ENCODE peak calls at places on chromosomes 16 and 17, in eight cellular contexts. M is upper lobe of left lung, A is esophagus muscularis mucosa, G is stomach, P is spleen, U is GM23338, K is breast epithelium, E is endothelial cell of umbilical vein. N is an unnamed sample. For H3K36me3, the result is how much of the 10 kb centered on the place peaks cover.

GRCh38 chr16:70523621-70524405 is at the start of gene SF3B3:
- DNase-seq in M (peak), A (peak), G (peak), P (peak), U (peak), K (peak), E (peak), N (peak)

GRCh38 chr17:49482144-49482817 is 12.8 kb upstream of the NGFR start:
- DNase-seq in M (no peak), A (no peak), G (no peak), P (no peak), U (no peak), K (no peak), E (no peak), N (no peak)

GRCh38 chr16:56226187-56226586 is 34.9 kb downstream of the GNAO1 start:
- DNase-seq in M (no peak), A (no peak), G (no peak), P (no peak), U (no peak), K (no peak), E (no peak), N (no peak)

GRCh38 chr16:78566397-78567073 is 467.1 kb downstream of the WWOX start:
- DNase-seq in M (no peak), A (no peak), G (no peak), P (no peak), U (no peak), K (no peak), E (no peak), N (no peak)

GRCh38 chr16:63749256-63749655 is 1372.6 kb downstream of the CDH11 start:
- DNase-seq in M (no peak), A (no peak), G (no peak), P (no peak), U (no peak), K (no peak), E (no peak), N (no peak)

GRCh38 chr16:55125818-55126385 is 195.2 kb downstream of the IRX5 start:
- DNase-seq in M (no peak), A (no peak), G (no peak), P (no peak), U (no peak), K (no peak), E (no peak), N (no peak)

GRCh38 chr16:12348733-12349704 is 372.5 kb downstream of the SNX29 start:
- DNase-seq in M (no peak), A (no peak), G (no peak), P (no peak), U (no peak), K (no peak), E (no peak), N (no peak)

GRCh38 chr17:58605986-58606385 is 85.9 kb downstream of the TEX14 start:
- DNase-seq in M (no peak), A (no peak), G (no peak), P (no peak), U (no peak), K (no peak), E (no peak), N (no peak)

GRCh38 chr16:11100239-11100750 is 155.7 kb downstream of the SOCS1 start:
- DNase-seq in M (no peak), A (no peak), G (peak), P (no peak), U (peak), K (no peak), E (peak), N (no peak)

GRCh38 chr16:85187002-85187401 is 74.7 kb upstream of the CIBAR2 start:
- DNase-seq in M (no peak), A (no peak), G (no peak), P (no peak), U (no peak), K (no peak), E (no peak), N (no peak)

GRCh38 chr16:67562526-67562917 is at the start of gene CTCF:
- DNase-seq in M (peak), A (no peak), G (peak), P (peak), U (peak), K (peak), E (peak), N (peak)

GRCh38 chr16:67562918-67563707 is 787 bp downstream of the CTCF start:
- DNase-seq in M (peak), A (no peak), G (peak), P (peak), U (peak), K (no peak), E (peak), N (peak)

GRCh38 chr16:67560827-67561342 is 1.4 kb upstream of the CTCF start:
- DNase-seq in M (no peak), A (no peak), G (no peak), P (peak), U (no peak), K (no peak), E (no peak), N (no peak)

GRCh38 chr16:67561501-67561823 is 864 bp upstream of the CTCF start:
- DNase-seq in M (no peak), A (no peak), G (no peak), P (no peak), U (peak), K (no peak), E (no peak), N (no peak)

GRCh38 chr16:67561824-67562525 is 351 bp upstream of the CTCF start:
- DNase-seq in M (peak), A (peak), G (peak), P (peak), U (peak), K (peak), E (peak), N (peak)
- TF ChIP-seq POLR2AphosphoS5 in M (peak), A (peak), G (peak), P (peak), U (peak), K (no peak), E (peak), N (peak)

DNA sequence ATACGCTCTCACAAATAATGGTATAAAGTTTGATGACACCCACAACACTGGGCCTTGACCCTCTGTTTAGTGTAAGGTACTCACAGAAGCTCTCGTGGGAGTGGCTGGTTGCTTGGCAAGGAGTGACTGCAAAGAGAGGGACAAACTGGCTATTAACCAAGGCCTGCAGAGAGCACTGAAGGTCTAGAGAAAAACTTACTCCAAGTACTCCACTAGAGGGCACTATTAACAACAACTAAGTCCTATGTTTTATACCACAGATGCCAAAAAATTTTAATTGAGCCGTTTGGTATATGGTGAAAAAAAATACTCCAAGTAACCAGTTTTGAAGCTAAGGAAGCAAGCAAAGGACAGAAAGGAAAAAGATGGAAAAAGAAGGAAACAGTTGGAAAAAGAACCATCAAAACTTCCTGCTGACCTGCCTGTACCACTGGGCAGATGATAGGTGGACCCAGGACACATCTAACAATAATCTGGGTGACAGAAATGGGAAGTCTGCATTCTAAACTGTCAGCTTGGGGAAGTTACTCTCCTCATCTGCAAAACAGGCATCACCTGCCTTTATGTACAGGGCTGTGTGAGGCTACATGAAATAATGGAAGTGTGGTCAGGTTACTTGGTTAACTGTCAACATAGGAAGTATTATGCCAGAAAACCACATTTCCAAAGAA is 23.2 kb downstream of the DYNC1LI2 start:
- DNase-seq in M (no peak), A (no peak), G (peak), P (no peak), U (peak), K (no peak), E (peak), N (peak)
- H3K36me3 ChIP-seq in M (half or more), A (half or more), G (half or more), P (half or more), U (half or more), K (under half), E (half or more), N (under half)

DNA sequence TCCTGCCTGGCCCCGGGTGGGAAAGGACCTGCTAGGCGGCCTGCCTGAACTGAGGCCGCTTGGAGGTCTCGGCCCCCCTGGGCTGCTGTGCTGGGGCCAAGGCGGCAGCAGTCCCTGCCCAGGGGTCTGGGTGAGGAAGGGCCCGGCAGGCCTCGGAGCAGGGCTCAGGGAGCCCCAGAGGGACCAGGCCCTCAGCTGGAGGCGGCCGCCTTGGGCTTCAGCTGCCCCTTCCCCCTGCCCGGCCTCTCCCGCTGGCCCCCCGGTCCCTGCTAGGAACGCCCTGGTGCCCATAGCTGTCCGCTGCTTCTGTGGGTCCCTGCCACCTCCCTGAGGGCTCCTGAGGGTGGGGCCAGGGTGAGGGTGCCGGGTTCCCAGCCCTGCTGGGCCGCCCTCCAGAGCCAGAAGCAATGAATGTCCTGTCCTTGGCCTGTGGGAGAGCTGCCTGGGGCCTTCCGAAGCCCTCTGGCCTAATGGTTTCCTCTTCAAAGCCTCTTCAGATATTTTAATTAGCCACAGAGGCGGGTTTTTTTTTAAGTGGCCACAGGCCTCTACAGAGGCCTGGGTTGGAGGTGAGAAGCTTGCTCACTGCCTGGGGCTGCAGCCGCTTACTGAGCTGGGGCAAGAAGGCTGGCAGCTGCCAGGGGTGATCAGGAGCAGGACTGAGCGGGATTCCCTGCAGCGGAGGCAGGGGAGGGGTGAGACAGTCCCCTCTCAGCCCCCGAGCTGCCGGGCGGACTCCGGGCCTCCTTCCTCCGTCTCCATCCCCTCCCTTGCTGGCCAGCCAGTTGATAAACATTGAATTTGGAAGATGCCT is 10.0 kb downstream of the CENPX start:
- DNase-seq in M (peak), A (no peak), G (no peak), P (no peak), U (no peak), K (no peak), E (no peak), N (no peak)
- TF ChIP-seq POLR2AphosphoS5 in M (no peak), A (no peak), G (no peak), P (no peak), U (no peak), K (no peak), E (no peak), N (no peak)

GRCh38 chr16:27333549-27333948 is 19.8 kb downstream of the IL4R start:
- DNase-seq in M (peak), A (no peak), G (no peak), P (peak), U (no peak), K (no peak), E (no peak), N (no peak)
- H3K36me3 ChIP-seq in M (half or more), A (under half), G (half or more), P (half or more), U (under half), K (under half), E (under half), N (under half)

DNA sequence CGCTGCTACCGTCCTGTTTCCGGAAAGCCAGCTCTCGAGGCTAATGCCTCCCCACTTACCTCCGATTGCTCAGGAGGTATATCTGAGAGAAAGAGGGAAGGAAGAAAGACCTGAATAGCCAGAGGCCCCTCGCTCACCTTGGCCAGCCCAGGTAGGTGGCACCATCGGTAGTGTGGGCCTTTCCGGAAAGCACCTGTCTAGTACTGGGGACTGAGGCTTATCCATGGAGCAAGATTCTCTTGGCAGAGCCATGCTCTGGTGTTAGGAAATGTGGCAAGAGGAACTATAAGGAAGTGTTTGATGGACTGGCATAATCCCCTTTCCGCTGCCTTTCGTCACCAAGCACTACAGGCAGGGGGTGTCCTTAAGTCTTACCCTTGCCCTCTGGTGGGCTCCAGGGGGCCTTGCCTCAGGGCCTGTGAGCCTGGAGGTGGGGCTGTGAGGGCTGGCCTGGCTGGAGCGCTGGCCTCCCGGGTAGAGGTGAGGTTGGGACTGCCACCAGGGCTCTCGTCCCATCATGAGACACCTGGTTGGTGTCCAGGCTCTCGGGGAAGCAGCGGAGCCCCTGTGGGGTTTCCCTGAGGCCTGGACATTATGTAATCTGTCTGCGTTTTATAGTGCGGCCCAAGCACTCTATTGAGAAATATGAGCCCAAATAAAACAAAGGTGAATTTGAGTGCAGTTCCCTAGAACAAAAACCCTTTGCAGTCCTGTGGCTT is 2.9 kb downstream of the CMIP start:
- DNase-seq in M (peak), A (no peak), G (peak), P (no peak), U (peak), K (no peak), E (peak), N (peak)
- TF ChIP-seq POLR2AphosphoS5 in M (peak), A (no peak), G (peak), P (peak), U (no peak), K (peak), E (no peak), N (peak)

GRCh38 chr16:69322343-69322742 is 8.0 kb downstream of the PDF start:
- DNase-seq in M (no peak), A (no peak), G (no peak), P (peak), U (no peak), K (no peak), E (no peak), N (no peak)
- H3K36me3 ChIP-seq in M (half or more), A (half or more), G (half or more), P (half or more), U (under half), K (under half), E (under half), N (under half)

DNA sequence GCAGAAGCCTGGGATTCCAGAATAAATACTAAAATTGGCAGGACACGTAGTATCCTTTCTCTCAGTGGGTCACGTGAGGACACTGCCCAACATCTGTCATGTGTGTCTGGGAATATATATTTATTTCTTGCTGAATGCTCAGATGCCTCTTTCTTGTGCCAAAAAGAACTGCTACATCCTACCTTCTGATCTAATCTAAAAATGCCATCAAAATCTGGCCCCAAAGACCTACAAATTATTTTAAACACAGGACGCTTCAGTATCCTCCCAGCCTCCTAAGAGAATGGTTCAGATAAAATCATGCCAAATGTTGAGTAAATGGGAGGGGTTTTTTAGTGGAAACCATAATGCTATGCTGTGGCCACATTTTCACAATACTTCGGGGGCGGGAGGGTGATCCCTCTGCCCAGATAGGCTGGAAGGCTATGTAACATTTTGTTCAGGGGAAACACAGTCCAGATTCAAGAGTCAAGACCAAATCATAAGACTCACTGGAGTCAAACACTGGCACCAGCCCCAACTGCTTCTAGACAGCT is 22.9 kb upstream of the CORO6 start:
- DNase-seq in M (peak), A (peak), G (peak), P (no peak), U (no peak), K (no peak), E (peak), N (peak)
- TF ChIP-seq POLR2AphosphoS5 in M (peak), A (peak), G (no peak), P (no peak), U (no peak), K (peak), E (no peak), N (peak)

GRCh38 chr16:81652798-81653505 is 126.1 kb upstream of the PLCG2 start:
- DNase-seq in M (no peak), A (no peak), G (no peak), P (no peak), U (peak), K (no peak), E (no peak), N (no peak)
- H3K36me3 ChIP-seq in M (under half), A (under half), G (under half), P (half or more), U (under half), K (under half), E (under half), N (under half)